ENCODE peak calls at places on chromosomes 3 and 15, in seven cellular contexts. One of them, this sample, is unnamed.
A peak's percentile ranks its signal among the peaks of the same experiment; 100 is the strongest.

GRCh38 chr15:64781299-64781698 is 5.9 kb upstream of the RBPMS2 start:
- DNase-seq in MM.1S: no peak
- DNase-seq in right cardiac atrium: no peak
- DNase-seq in small intestine: no peak
- DNase-seq in pancreas: peak; percentile 29
- DNase-seq in thoracic aorta: no peak
- DNase-seq in left ventricle myocardium inferior: no peak
- DNase-seq in this sample: no peak

GRCh38 chr3:159762238-159762637 is 226.4 kb upstream of the IL12A start:
- DNase-seq in MM.1S: no peak
- DNase-seq in right cardiac atrium: no peak
- DNase-seq in small intestine: no peak
- DNase-seq in pancreas: no peak
- DNase-seq in thoracic aorta: no peak
- DNase-seq in left ventricle myocardium inferior: no peak
- DNase-seq in this sample: no peak

GRCh38 chr3:133935843-133936825 is 40.5 kb upstream of the RAB6B start:
- DNase-seq in MM.1S: no peak
- DNase-seq in right cardiac atrium: no peak
- DNase-seq in small intestine: no peak
- DNase-seq in pancreas: no peak
- DNase-seq in thoracic aorta: no peak
- DNase-seq in left ventricle myocardium inferior: no peak
- DNase-seq in this sample: no peak

GRCh38 chr3:52615178-52615577 is 70.5 kb downstream of the PBRM1 start:
- DNase-seq in MM.1S: no peak
- DNase-seq in right cardiac atrium: no peak
- DNase-seq in small intestine: no peak
- DNase-seq in pancreas: no peak
- DNase-seq in thoracic aorta: no peak
- DNase-seq in left ventricle myocardium inferior: no peak
- DNase-seq in this sample: no peak

GRCh38 chr3:98702166-98702565 is 61.0 kb upstream of the ST3GAL6 start:
- DNase-seq in MM.1S: no peak
- DNase-seq in right cardiac atrium: no peak
- DNase-seq in small intestine: no peak
- DNase-seq in pancreas: no peak
- DNase-seq in thoracic aorta: no peak
- DNase-seq in left ventricle myocardium inferior: no peak
- DNase-seq in this sample: no peak

GRCh38 chr3:169528289-169528688 is 135.2 kb downstream of the MECOM start:
- DNase-seq in MM.1S: no peak
- DNase-seq in right cardiac atrium: no peak
- DNase-seq in small intestine: no peak
- DNase-seq in pancreas: no peak
- DNase-seq in thoracic aorta: no peak
- DNase-seq in left ventricle myocardium inferior: no peak
- DNase-seq in this sample: no peak

GRCh38 chr3:13491206-13491974 is 11.3 kb downstream of the HDAC11 start:
- DNase-seq in MM.1S: no peak
- DNase-seq in right cardiac atrium: peak; percentile 32
- DNase-seq in small intestine: no peak
- DNase-seq in pancreas: no peak
- DNase-seq in thoracic aorta: no peak
- DNase-seq in left ventricle myocardium inferior: peak; percentile 4
- DNase-seq in this sample: no peak

GRCh38 chr3:153145454-153145853 is 16.6 kb upstream of the RAP2B start:
- DNase-seq in MM.1S: no peak
- DNase-seq in right cardiac atrium: no peak
- DNase-seq in small intestine: no peak
- DNase-seq in pancreas: no peak
- DNase-seq in thoracic aorta: no peak
- DNase-seq in left ventricle myocardium inferior: no peak
- DNase-seq in this sample: no peak

GRCh38 chr3:13051066-13051465 is 22.2 kb downstream of the IQSEC1 start:
- DNase-seq in MM.1S: no peak
- DNase-seq in right cardiac atrium: peak; percentile 39
- DNase-seq in small intestine: no peak
- DNase-seq in pancreas: no peak
- DNase-seq in thoracic aorta: no peak
- DNase-seq in left ventricle myocardium inferior: no peak
- DNase-seq in this sample: no peak

GRCh38 chr3:151047636-151048035 is 37.8 kb upstream of the MED12L start:
- DNase-seq in MM.1S: no peak
- DNase-seq in right cardiac atrium: no peak
- DNase-seq in small intestine: peak; percentile 20
- DNase-seq in pancreas: no peak
- DNase-seq in thoracic aorta: no peak
- DNase-seq in left ventricle myocardium inferior: no peak
- DNase-seq in this sample: no peak

GRCh38 chr15:52144656-52145055 is 32.1 kb upstream of the BCL2L10 start:
- DNase-seq in MM.1S: no peak
- DNase-seq in right cardiac atrium: no peak
- DNase-seq in small intestine: no peak
- DNase-seq in pancreas: no peak
- DNase-seq in thoracic aorta: no peak
- DNase-seq in left ventricle myocardium inferior: no peak
- DNase-seq in this sample: no peak

GRCh38 chr15:52080031-52080430 is 32.5 kb downstream of the BCL2L10 start:
- DNase-seq in MM.1S: no peak
- DNase-seq in right cardiac atrium: no peak
- DNase-seq in small intestine: no peak
- DNase-seq in pancreas: no peak
- DNase-seq in thoracic aorta: no peak
- DNase-seq in left ventricle myocardium inferior: no peak
- DNase-seq in this sample: no peak

GRCh38 chr3:158443632-158444031 is 127.4 kb upstream of the MLF1 start:
- DNase-seq in MM.1S: no peak
- DNase-seq in right cardiac atrium: no peak
- DNase-seq in small intestine: no peak
- DNase-seq in pancreas: no peak
- DNase-seq in thoracic aorta: no peak
- DNase-seq in left ventricle myocardium inferior: no peak
- DNase-seq in this sample: no peak

GRCh38 chr15:78207641-78208340 is 26.6 kb downstream of the ACSBG1 start:
- DNase-seq in MM.1S: no peak
- DNase-seq in right cardiac atrium: no peak
- DNase-seq in small intestine: no peak
- DNase-seq in pancreas: no peak
- DNase-seq in thoracic aorta: no peak
- DNase-seq in left ventricle myocardium inferior: no peak
- DNase-seq in this sample: no peak

GRCh38 chr3:191775451-191776233 is 314.7 kb downstream of the PYDC2 start:
- DNase-seq in MM.1S: no peak
- DNase-seq in right cardiac atrium: no peak
- DNase-seq in small intestine: no peak
- DNase-seq in pancreas: no peak
- DNase-seq in thoracic aorta: no peak
- DNase-seq in left ventricle myocardium inferior: no peak
- DNase-seq in this sample: no peak

GRCh38 chr3:58722526-58722925 is 56.0 kb upstream of the FAM3D start:
- DNase-seq in MM.1S: no peak
- DNase-seq in right cardiac atrium: no peak
- DNase-seq in small intestine: no peak
- DNase-seq in pancreas: no peak
- DNase-seq in thoracic aorta: no peak
- DNase-seq in left ventricle myocardium inferior: no peak
- DNase-seq in this sample: no peak

GRCh38 chr3:23949784-23950183 is 4.7 kb downstream of the NR1D2 start:
- DNase-seq in MM.1S: peak; percentile 55
- DNase-seq in right cardiac atrium: peak; percentile 72
- DNase-seq in small intestine: no peak
- DNase-seq in pancreas: peak; percentile 31
- DNase-seq in thoracic aorta: no peak
- DNase-seq in left ventricle myocardium inferior: peak; percentile 66
- DNase-seq in this sample: no peak

GRCh38 chr3:36257117-36257516 is 123.2 kb upstream of the STAC start:
- DNase-seq in MM.1S: no peak
- DNase-seq in right cardiac atrium: no peak
- DNase-seq in small intestine: no peak
- DNase-seq in pancreas: no peak
- DNase-seq in thoracic aorta: no peak
- DNase-seq in left ventricle myocardium inferior: no peak
- DNase-seq in this sample: no peak

GRCh38 chr3:109685084-109686079 is 348.0 kb upstream of the DPPA4 start:
- DNase-seq in MM.1S: no peak
- DNase-seq in right cardiac atrium: peak; percentile 80
- DNase-seq in small intestine: peak; percentile 44
- DNase-seq in pancreas: peak; percentile 94
- DNase-seq in thoracic aorta: peak; percentile 95
- DNase-seq in left ventricle myocardium inferior: peak; percentile 60
- DNase-seq in this sample: no peak

GRCh38 chr15:28900892-28901586 is 15.3 kb downstream of the APBA2 start:
- DNase-seq in MM.1S: no peak
- DNase-seq in right cardiac atrium: no peak
- DNase-seq in small intestine: no peak
- DNase-seq in pancreas: no peak
- DNase-seq in thoracic aorta: no peak
- DNase-seq in left ventricle myocardium inferior: no peak
- DNase-seq in this sample: no peak

GRCh38 chr15:25176616-25176923 is 221.8 kb downstream of the SNRPN start:
- DNase-seq in MM.1S: no peak
- DNase-seq in right cardiac atrium: peak; percentile 14
- DNase-seq in small intestine: no peak
- DNase-seq in pancreas: peak; percentile 2
- DNase-seq in thoracic aorta: no peak
- DNase-seq in left ventricle myocardium inferior: peak; percentile 0
- DNase-seq in this sample: peak; percentile 4
- H3K9me3 ChIP-seq in MM.1S: no peaks in the 10 kb centered on the region
- H3K9me3 ChIP-seq in right cardiac atrium: peaks cover 2% of the 10 kb centered on the region
- H3K9me3 ChIP-seq in small intestine: peaks cover 5% of the 10 kb centered on the region
- H3K9me3 ChIP-seq in pancreas: no peaks in the 10 kb centered on the region
- H3K9me3 ChIP-seq in thoracic aorta: peaks cover 16% of the 10 kb centered on the region
- H3K9me3 ChIP-seq in left ventricle myocardium inferior: peaks cover 85% of the 10 kb centered on the region
- H3K9me3 ChIP-seq in this sample: no peaks in the 10 kb centered on the region

DNA sequence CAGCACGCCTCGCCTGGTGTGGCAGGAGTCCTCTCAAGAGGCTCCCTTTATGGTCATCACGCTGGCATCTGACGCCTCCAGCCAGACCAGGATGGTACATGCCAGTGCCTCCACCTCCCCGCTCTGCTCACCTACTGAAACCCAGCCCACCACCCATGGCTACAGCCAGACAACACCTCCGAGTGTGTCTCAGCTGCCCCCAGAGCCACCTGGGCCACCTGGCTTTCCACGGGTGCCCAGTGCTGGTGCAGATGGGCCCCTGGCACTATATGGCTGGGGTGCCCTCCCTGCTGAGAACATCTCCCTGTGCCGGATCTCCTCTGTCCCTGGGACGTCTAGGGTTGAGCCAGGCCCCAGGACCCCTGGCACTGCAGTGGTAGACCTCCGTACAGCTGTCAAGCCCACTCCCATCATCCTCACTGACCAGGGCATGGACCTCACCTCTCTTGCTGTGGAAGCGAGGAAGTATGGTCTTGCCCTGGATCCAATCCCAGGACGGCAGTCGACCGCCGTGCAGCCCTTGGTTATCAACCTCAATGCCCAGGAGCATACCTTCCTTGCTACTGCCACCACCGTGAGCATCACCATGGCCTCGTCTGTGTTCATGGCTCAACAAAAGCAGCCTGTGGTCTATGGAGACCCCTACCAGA is 19.9 kb upstream of the APEH start:
- DNase-seq in MM.1S: no peak
- DNase-seq in right cardiac atrium: peak; percentile 38
- DNase-seq in small intestine: no peak
- DNase-seq in pancreas: no peak
- DNase-seq in thoracic aorta: no peak
- DNase-seq in left ventricle myocardium inferior: no peak
- DNase-seq in this sample: no peak
- H3K9me3 ChIP-seq in MM.1S: no peaks in the 10 kb centered on the region
- H3K9me3 ChIP-seq in right cardiac atrium: no peaks in the 10 kb centered on the region
- H3K9me3 ChIP-seq in small intestine: no peaks in the 10 kb centered on the region
- H3K9me3 ChIP-seq in pancreas: no peaks in the 10 kb centered on the region
- H3K9me3 ChIP-seq in thoracic aorta: no peaks in the 10 kb centered on the region
- H3K9me3 ChIP-seq in left ventricle myocardium inferior: no peaks in the 10 kb centered on the region
- H3K9me3 ChIP-seq in this sample: no peaks in the 10 kb centered on the region

DNA sequence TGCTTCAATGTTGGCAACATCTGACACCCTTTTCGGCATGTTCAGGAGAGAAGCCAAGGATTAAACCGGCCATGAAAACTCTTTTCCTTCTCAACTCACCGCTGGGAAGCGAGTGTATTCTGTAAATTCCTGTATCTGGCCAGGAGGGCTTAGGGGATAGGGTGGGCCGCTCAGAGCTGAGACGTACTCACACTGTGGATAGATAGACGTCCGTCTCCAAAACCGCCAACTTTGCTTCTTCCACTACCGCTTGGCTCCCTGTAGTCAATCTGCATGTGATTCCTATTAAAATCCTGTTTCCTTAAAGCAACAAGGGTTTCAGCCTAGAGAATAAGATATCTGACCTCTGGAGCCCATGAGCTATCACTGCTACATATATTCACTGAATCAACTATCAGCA is 439.1 kb upstream of the ARRDC4 start:
- DNase-seq in MM.1S: no peak
- DNase-seq in right cardiac atrium: no peak
- DNase-seq in small intestine: no peak
- DNase-seq in pancreas: no peak
- DNase-seq in thoracic aorta: no peak
- DNase-seq in left ventricle myocardium inferior: no peak
- DNase-seq in this sample: no peak
- H3K9me3 ChIP-seq in MM.1S: no peaks in the 10 kb centered on the region
- H3K9me3 ChIP-seq in right cardiac atrium: no peaks in the 10 kb centered on the region
- H3K9me3 ChIP-seq in small intestine: no peaks in the 10 kb centered on the region
- H3K9me3 ChIP-seq in pancreas: no peaks in the 10 kb centered on the region
- H3K9me3 ChIP-seq in thoracic aorta: no peaks in the 10 kb centered on the region
- H3K9me3 ChIP-seq in left ventricle myocardium inferior: no peaks in the 10 kb centered on the region
- H3K9me3 ChIP-seq in this sample: no peaks in the 10 kb centered on the region

GRCh38 chr15:25061808-25062550 is 107.2 kb downstream of the SNRPN start:
- DNase-seq in MM.1S: no peak
- DNase-seq in right cardiac atrium: no peak
- DNase-seq in small intestine: no peak
- DNase-seq in pancreas: no peak
- DNase-seq in thoracic aorta: no peak
- DNase-seq in left ventricle myocardium inferior: no peak
- DNase-seq in this sample: no peak
- H3K9me3 ChIP-seq in MM.1S: no peaks in the 10 kb centered on the region
- H3K9me3 ChIP-seq in right cardiac atrium: peaks cover 97% of the 10 kb centered on the region
- H3K9me3 ChIP-seq in small intestine: peaks cover 36% of the 10 kb centered on the region
- H3K9me3 ChIP-seq in pancreas: peaks cover 64% of the 10 kb centered on the region
- H3K9me3 ChIP-seq in thoracic aorta: peaks cover 100% of the 10 kb centered on the region
- H3K9me3 ChIP-seq in left ventricle myocardium inferior: peaks cover 100% of the 10 kb centered on the region
- H3K9me3 ChIP-seq in this sample: peaks cover 51% of the 10 kb centered on the region

This sample was measured in T-helper 17 cell.